ENCODE peak calls at places on chromosomes 1 and 21, in nine cellular contexts. One of them, this sample, is unnamed.

GRCh38 chr1:110602466-110602865 is 3.7 kb downstream of the KCNA2 start:
- DNase-seq in Kasumi-1: no peak
- DNase-seq in NCI-H2171: no peak
- DNase-seq in T47D: no peak
- DNase-seq in endothelial cell: no peak
- DNase-seq in ELF-1: no peak
- DNase-seq in stimulated activated CD4-positive, alpha-beta T cell treated with anti-CD3 and anti-CD28 coated beads, Interleukin-2, amount 100 ng/mL, for 48 hours: no peak
- DNase-seq in heart right ventricle: no peak
- DNase-seq in adipocyte: no peak
- DNase-seq in this sample: peak; percentile 13

GRCh38 chr1:91980663-91981062 is 31.5 kb downstream of the BRDT start:
- DNase-seq in Kasumi-1: no peak
- DNase-seq in NCI-H2171: no peak
- DNase-seq in T47D: no peak
- DNase-seq in endothelial cell: no peak
- DNase-seq in ELF-1: no peak
- DNase-seq in stimulated activated CD4-positive, alpha-beta T cell treated with anti-CD3 and anti-CD28 coated beads, Interleukin-2, amount 100 ng/mL, for 48 hours: no peak
- DNase-seq in heart right ventricle: no peak
- DNase-seq in adipocyte: no peak
- DNase-seq in this sample: no peak

GRCh38 chr1:56545711-56546110 is 33.7 kb downstream of the PLPP3 start:
- DNase-seq in Kasumi-1: no peak
- DNase-seq in NCI-H2171: no peak
- DNase-seq in T47D: peak; percentile 38
- DNase-seq in endothelial cell: no peak
- DNase-seq in ELF-1: no peak
- DNase-seq in stimulated activated CD4-positive, alpha-beta T cell treated with anti-CD3 and anti-CD28 coated beads, Interleukin-2, amount 100 ng/mL, for 48 hours: no peak
- DNase-seq in heart right ventricle: peak; percentile 36
- DNase-seq in adipocyte: no peak
- DNase-seq in this sample: no peak

GRCh38 chr1:5889901-5890300 is 102.3 kb downstream of the NPHP4 start:
- DNase-seq in Kasumi-1: no peak
- DNase-seq in NCI-H2171: no peak
- DNase-seq in T47D: no peak
- DNase-seq in endothelial cell: no peak
- DNase-seq in ELF-1: no peak
- DNase-seq in stimulated activated CD4-positive, alpha-beta T cell treated with anti-CD3 and anti-CD28 coated beads, Interleukin-2, amount 100 ng/mL, for 48 hours: no peak
- DNase-seq in heart right ventricle: peak; percentile 33
- DNase-seq in adipocyte: no peak
- DNase-seq in this sample: no peak

GRCh38 chr1:40508375-40509341 is at the start of gene EXO5:
- DNase-seq in Kasumi-1: no peak
- DNase-seq in NCI-H2171: peak; percentile 75
- DNase-seq in T47D: peak; percentile 88
- DNase-seq in endothelial cell: peak; percentile 74
- DNase-seq in ELF-1: peak; percentile 71
- DNase-seq in stimulated activated CD4-positive, alpha-beta T cell treated with anti-CD3 and anti-CD28 coated beads, Interleukin-2, amount 100 ng/mL, for 48 hours: peak; percentile 85
- DNase-seq in heart right ventricle: peak; percentile 81
- DNase-seq in adipocyte: peak; percentile 93
- DNase-seq in this sample: peak; percentile 84

GRCh38 chr1:25487628-25488027 is 55.8 kb upstream of the LDLRAP1 start:
- DNase-seq in Kasumi-1: no peak
- DNase-seq in NCI-H2171: no peak
- DNase-seq in T47D: no peak
- DNase-seq in endothelial cell: peak; percentile 20
- DNase-seq in ELF-1: no peak
- DNase-seq in stimulated activated CD4-positive, alpha-beta T cell treated with anti-CD3 and anti-CD28 coated beads, Interleukin-2, amount 100 ng/mL, for 48 hours: peak; percentile 30
- DNase-seq in heart right ventricle: no peak
- DNase-seq in adipocyte: no peak
- DNase-seq in this sample: no peak

GRCh38 chr1:21149862-21150432 is 26.8 kb downstream of the EIF4G3 start:
- DNase-seq in Kasumi-1: no peak
- DNase-seq in NCI-H2171: no peak
- DNase-seq in T47D: no peak
- DNase-seq in endothelial cell: peak; percentile 11
- DNase-seq in ELF-1: peak; percentile 28
- DNase-seq in stimulated activated CD4-positive, alpha-beta T cell treated with anti-CD3 and anti-CD28 coated beads, Interleukin-2, amount 100 ng/mL, for 48 hours: no peak
- DNase-seq in heart right ventricle: peak; percentile 6
- DNase-seq in adipocyte: peak; percentile 91
- DNase-seq in this sample: peak; percentile 53

GRCh38 chr1:100811808-100812207 is 82.8 kb downstream of the EXTL2 start:
- DNase-seq in Kasumi-1: no peak
- DNase-seq in NCI-H2171: no peak
- DNase-seq in T47D: no peak
- DNase-seq in endothelial cell: no peak
- DNase-seq in ELF-1: no peak
- DNase-seq in stimulated activated CD4-positive, alpha-beta T cell treated with anti-CD3 and anti-CD28 coated beads, Interleukin-2, amount 100 ng/mL, for 48 hours: no peak
- DNase-seq in heart right ventricle: no peak
- DNase-seq in adipocyte: no peak
- DNase-seq in this sample: no peak

GRCh38 chr1:152580433-152580832 is at the start of gene LCE3D:
- DNase-seq in Kasumi-1: no peak
- DNase-seq in NCI-H2171: no peak
- DNase-seq in T47D: peak; percentile 2
- DNase-seq in endothelial cell: no peak
- DNase-seq in ELF-1: no peak
- DNase-seq in stimulated activated CD4-positive, alpha-beta T cell treated with anti-CD3 and anti-CD28 coated beads, Interleukin-2, amount 100 ng/mL, for 48 hours: no peak
- DNase-seq in heart right ventricle: no peak
- DNase-seq in adipocyte: no peak
- DNase-seq in this sample: no peak

GRCh38 chr1:112396668-112397025 is 633 bp downstream of the CTTNBP2NL start:
- DNase-seq in Kasumi-1: no peak
- DNase-seq in NCI-H2171: peak; percentile 15
- DNase-seq in T47D: no peak
- DNase-seq in endothelial cell: no peak
- DNase-seq in ELF-1: peak; percentile 34
- DNase-seq in stimulated activated CD4-positive, alpha-beta T cell treated with anti-CD3 and anti-CD28 coated beads, Interleukin-2, amount 100 ng/mL, for 48 hours: no peak
- DNase-seq in heart right ventricle: no peak
- DNase-seq in adipocyte: peak; percentile 59
- DNase-seq in this sample: no peak

GRCh38 chr1:82225407-82226197 is 424.9 kb downstream of the ADGRL2 start:
- DNase-seq in Kasumi-1: peak; percentile 78
- DNase-seq in NCI-H2171: no peak
- DNase-seq in T47D: peak; percentile 4
- DNase-seq in endothelial cell: no peak
- DNase-seq in ELF-1: no peak
- DNase-seq in stimulated activated CD4-positive, alpha-beta T cell treated with anti-CD3 and anti-CD28 coated beads, Interleukin-2, amount 100 ng/mL, for 48 hours: no peak
- DNase-seq in heart right ventricle: no peak
- DNase-seq in adipocyte: peak; percentile 77
- DNase-seq in this sample: no peak

GRCh38 chr1:169142129-169142528 is 35.6 kb downstream of the ATP1B1 start:
- DNase-seq in Kasumi-1: no peak
- DNase-seq in NCI-H2171: no peak
- DNase-seq in T47D: no peak
- DNase-seq in endothelial cell: no peak
- DNase-seq in ELF-1: no peak
- DNase-seq in stimulated activated CD4-positive, alpha-beta T cell treated with anti-CD3 and anti-CD28 coated beads, Interleukin-2, amount 100 ng/mL, for 48 hours: no peak
- DNase-seq in heart right ventricle: no peak
- DNase-seq in adipocyte: no peak
- DNase-seq in this sample: no peak

GRCh38 chr1:241109039-241109438 is 248.0 kb downstream of the RGS7 start:
- DNase-seq in Kasumi-1: no peak
- DNase-seq in NCI-H2171: no peak
- DNase-seq in T47D: no peak
- DNase-seq in endothelial cell: no peak
- DNase-seq in ELF-1: no peak
- DNase-seq in stimulated activated CD4-positive, alpha-beta T cell treated with anti-CD3 and anti-CD28 coated beads, Interleukin-2, amount 100 ng/mL, for 48 hours: no peak
- DNase-seq in heart right ventricle: no peak
- DNase-seq in adipocyte: no peak
- DNase-seq in this sample: no peak

GRCh38 chr1:26781206-26781825 is 6.4 kb upstream of the PIGV start:
- DNase-seq in Kasumi-1: no peak
- DNase-seq in NCI-H2171: no peak
- DNase-seq in T47D: no peak
- DNase-seq in endothelial cell: no peak
- DNase-seq in ELF-1: no peak
- DNase-seq in stimulated activated CD4-positive, alpha-beta T cell treated with anti-CD3 and anti-CD28 coated beads, Interleukin-2, amount 100 ng/mL, for 48 hours: no peak
- DNase-seq in heart right ventricle: no peak
- DNase-seq in adipocyte: no peak
- DNase-seq in this sample: no peak

GRCh38 chr1:207519505-207520399 is 23.8 kb downstream of the CR1 start:
- DNase-seq in Kasumi-1: no peak
- DNase-seq in NCI-H2171: no peak
- DNase-seq in T47D: no peak
- DNase-seq in endothelial cell: no peak
- DNase-seq in ELF-1: no peak
- DNase-seq in stimulated activated CD4-positive, alpha-beta T cell treated with anti-CD3 and anti-CD28 coated beads, Interleukin-2, amount 100 ng/mL, for 48 hours: no peak
- DNase-seq in heart right ventricle: no peak
- DNase-seq in adipocyte: no peak
- DNase-seq in this sample: no peak

GRCh38 chr1:10360045-10360444 is 38.8 kb upstream of the PGD start:
- DNase-seq in Kasumi-1: no peak
- DNase-seq in NCI-H2171: no peak
- DNase-seq in T47D: no peak
- DNase-seq in endothelial cell: no peak
- DNase-seq in ELF-1: no peak
- DNase-seq in stimulated activated CD4-positive, alpha-beta T cell treated with anti-CD3 and anti-CD28 coated beads, Interleukin-2, amount 100 ng/mL, for 48 hours: no peak
- DNase-seq in heart right ventricle: no peak
- DNase-seq in adipocyte: no peak
- DNase-seq in this sample: no peak

GRCh38 chr21:37917612-37918011 is 1.4 kb upstream of the KCNJ6 start:
- DNase-seq in Kasumi-1: no peak
- DNase-seq in NCI-H2171: no peak
- DNase-seq in T47D: no peak
- DNase-seq in endothelial cell: no peak
- DNase-seq in ELF-1: no peak
- DNase-seq in stimulated activated CD4-positive, alpha-beta T cell treated with anti-CD3 and anti-CD28 coated beads, Interleukin-2, amount 100 ng/mL, for 48 hours: no peak
- DNase-seq in heart right ventricle: no peak
- DNase-seq in adipocyte: peak; percentile 69
- DNase-seq in this sample: no peak

GRCh38 chr1:156865258-156865657 is 4.6 kb downstream of the NTRK1 start:
- DNase-seq in Kasumi-1: no peak
- DNase-seq in NCI-H2171: no peak
- DNase-seq in T47D: no peak
- DNase-seq in endothelial cell: no peak
- DNase-seq in ELF-1: no peak
- DNase-seq in stimulated activated CD4-positive, alpha-beta T cell treated with anti-CD3 and anti-CD28 coated beads, Interleukin-2, amount 100 ng/mL, for 48 hours: no peak
- DNase-seq in heart right ventricle: no peak
- DNase-seq in adipocyte: no peak
- DNase-seq in this sample: no peak

GRCh38 chr1:178774263-178774662 is 49.2 kb downstream of the RALGPS2 start:
- DNase-seq in Kasumi-1: peak; percentile 69
- DNase-seq in NCI-H2171: peak; percentile 10
- DNase-seq in T47D: peak; percentile 55
- DNase-seq in endothelial cell: no peak
- DNase-seq in ELF-1: no peak
- DNase-seq in stimulated activated CD4-positive, alpha-beta T cell treated with anti-CD3 and anti-CD28 coated beads, Interleukin-2, amount 100 ng/mL, for 48 hours: no peak
- DNase-seq in heart right ventricle: no peak
- DNase-seq in adipocyte: peak; percentile 76
- DNase-seq in this sample: no peak

GRCh38 chr1:203316626-203317093 is 11.3 kb downstream of the BTG2 start:
- DNase-seq in Kasumi-1: no peak
- DNase-seq in NCI-H2171: no peak
- DNase-seq in T47D: peak; percentile 98
- DNase-seq in endothelial cell: no peak
- DNase-seq in ELF-1: no peak
- DNase-seq in stimulated activated CD4-positive, alpha-beta T cell treated with anti-CD3 and anti-CD28 coated beads, Interleukin-2, amount 100 ng/mL, for 48 hours: no peak
- DNase-seq in heart right ventricle: no peak
- DNase-seq in adipocyte: peak; percentile 92
- DNase-seq in this sample: no peak

GRCh38 chr1:212721388-212722247 is 22.0 kb upstream of the BATF3 start:
- DNase-seq in Kasumi-1: no peak
- DNase-seq in NCI-H2171: no peak
- DNase-seq in T47D: peak; percentile 91
- DNase-seq in endothelial cell: no peak
- DNase-seq in ELF-1: no peak
- DNase-seq in stimulated activated CD4-positive, alpha-beta T cell treated with anti-CD3 and anti-CD28 coated beads, Interleukin-2, amount 100 ng/mL, for 48 hours: no peak
- DNase-seq in heart right ventricle: no peak
- DNase-seq in adipocyte: peak; percentile 54
- DNase-seq in this sample: no peak

GRCh38 chr1:3282656-3283430 is 171.6 kb upstream of the ARHGEF16 start:
- DNase-seq in Kasumi-1: no peak
- DNase-seq in NCI-H2171: no peak
- DNase-seq in T47D: no peak
- DNase-seq in endothelial cell: no peak
- DNase-seq in ELF-1: no peak
- DNase-seq in stimulated activated CD4-positive, alpha-beta T cell treated with anti-CD3 and anti-CD28 coated beads, Interleukin-2, amount 100 ng/mL, for 48 hours: no peak
- DNase-seq in heart right ventricle: no peak
- DNase-seq in adipocyte: no peak
- DNase-seq in this sample: no peak

GRCh38 chr1:155191904-155192303 is 15.8 kb downstream of the THBS3 start:
- DNase-seq in Kasumi-1: no peak
- DNase-seq in NCI-H2171: no peak
- DNase-seq in T47D: peak; percentile 79
- DNase-seq in endothelial cell: no peak
- DNase-seq in ELF-1: no peak
- DNase-seq in stimulated activated CD4-positive, alpha-beta T cell treated with anti-CD3 and anti-CD28 coated beads, Interleukin-2, amount 100 ng/mL, for 48 hours: no peak
- DNase-seq in heart right ventricle: no peak
- DNase-seq in adipocyte: no peak
- DNase-seq in this sample: no peak

GRCh38 chr21:36350282-36350910 is 30.4 kb downstream of the MORC3 start:
- DNase-seq in Kasumi-1: no peak
- DNase-seq in NCI-H2171: no peak
- DNase-seq in T47D: no peak
- DNase-seq in endothelial cell: no peak
- DNase-seq in ELF-1: no peak
- DNase-seq in stimulated activated CD4-positive, alpha-beta T cell treated with anti-CD3 and anti-CD28 coated beads, Interleukin-2, amount 100 ng/mL, for 48 hours: no peak
- DNase-seq in heart right ventricle: no peak
- DNase-seq in adipocyte: peak; percentile 67
- DNase-seq in this sample: peak; percentile 48